ENCODE peak calls at places on chromosomes 13 and 19, in eight cellular contexts. G is ovary, Z is Peyer's patch, Y is colonic mucosa, M is suprapubic skin, E is AG04450, O is pancreas, P is brain microvascular endothelial cell. F is an unnamed sample.

GRCh38 chr13:93775507-93776108 is 549.0 kb downstream of the GPC6 start:
- DNase-seq in G (no peak), Z (no peak), Y (no peak), M (no peak), E (peak), O (no peak), P (peak), F (no peak)

GRCh38 chr19:18006895-18007604 is 920 bp upstream of the ARRDC2 start:
- DNase-seq in G (peak), Z (peak), Y (peak), M (no peak), E (no peak), O (peak), P (peak), F (peak)

GRCh38 chr13:97211986-97212385 is 10.1 kb upstream of the MBNL2 start:
- DNase-seq in G (no peak), Z (no peak), Y (no peak), M (no peak), E (no peak), O (no peak), P (no peak), F (no peak)

GRCh38 chr13:65844266-65844841 is 1385.8 kb downstream of the PCDH9 start:
- DNase-seq in G (no peak), Z (no peak), Y (no peak), M (no peak), E (no peak), O (no peak), P (no peak), F (no peak)

GRCh38 chr13:60398949-60399589 is 2.0 kb downstream of the TDRD3 start:
- DNase-seq in G (no peak), Z (no peak), Y (peak), M (no peak), E (no peak), O (no peak), P (no peak), F (no peak)

GRCh38 chr13:24232474-24232873 is 72.0 kb downstream of the SPATA13 start:
- DNase-seq in G (no peak), Z (no peak), Y (no peak), M (no peak), E (no peak), O (peak), P (no peak), F (no peak)

GRCh38 chr13:32067149-32067961 is 35.8 kb downstream of the FRY start:
- DNase-seq in G (no peak), Z (no peak), Y (no peak), M (no peak), E (no peak), O (no peak), P (no peak), F (no peak)

GRCh38 chr19:19105365-19106060 is 32.8 kb downstream of the TMEM161A start:
- DNase-seq in G (peak), Z (peak), Y (peak), M (no peak), E (no peak), O (no peak), P (peak), F (peak)

GRCh38 chr19:4691383-4691782 is 21.2 kb upstream of the MYDGF start:
- DNase-seq in G (no peak), Z (no peak), Y (no peak), M (no peak), E (no peak), O (no peak), P (no peak), F (no peak)

GRCh38 chr13:109700176-109700575 is 86.2 kb downstream of the IRS2 start:
- DNase-seq in G (peak), Z (no peak), Y (peak), M (no peak), E (no peak), O (no peak), P (peak), F (peak)

GRCh38 chr13:40408602-40409001 is 257.8 kb downstream of the FOXO1 start:
- DNase-seq in G (no peak), Z (no peak), Y (no peak), M (no peak), E (no peak), O (no peak), P (peak), F (peak)

GRCh38 chr19:46631481-46631880 is 4.5 kb downstream of the GNG8 start:
- DNase-seq in G (no peak), Z (no peak), Y (no peak), M (no peak), E (no peak), O (no peak), P (no peak), F (no peak)

GRCh38 chr13:45370922-45371406 is 30.0 kb upstream of the TPT1 start:
- DNase-seq in G (peak), Z (peak), Y (peak), M (no peak), E (peak), O (peak), P (peak), F (peak)

GRCh38 chr19:1811942-1812425 is at the start of gene ATP8B3:
- DNase-seq in G (no peak), Z (peak), Y (no peak), M (no peak), E (no peak), O (peak), P (no peak), F (peak)

GRCh38 chr19:3556978-3557460 is 367 bp downstream of the MFSD12 start:
- DNase-seq in G (peak), Z (peak), Y (peak), M (no peak), E (no peak), O (peak), P (no peak), F (peak)

GRCh38 chr13:101576452-101576851 is 124.0 kb downstream of the ITGBL1 start:
- DNase-seq in G (no peak), Z (no peak), Y (no peak), M (no peak), E (peak), O (no peak), P (peak), F (no peak)

GRCh38 chr19:17943284-17944221 is 10.7 kb downstream of the CCDC124 start:
- DNase-seq in G (peak), Z (no peak), Y (no peak), M (no peak), E (no peak), O (no peak), P (no peak), F (no peak)

GRCh38 chr19:16824658-16825311 is 4.4 kb upstream of the SIN3B start:
- DNase-seq in G (no peak), Z (no peak), Y (no peak), M (no peak), E (no peak), O (no peak), P (peak), F (no peak)

GRCh38 chr19:55018216-55018615 is 19.8 kb downstream of the GP6 start:
- DNase-seq in G (no peak), Z (no peak), Y (no peak), M (no peak), E (no peak), O (no peak), P (no peak), F (no peak)

GRCh38 chr13:40969169-40969901 is 49.8 kb downstream of the ELF1 start:
- DNase-seq in G (no peak), Z (no peak), Y (no peak), M (no peak), E (no peak), O (no peak), P (no peak), F (no peak)

GRCh38 chr19:38183227-38183914 is 40.7 kb downstream of the DPF1 start:
- DNase-seq in G (peak), Z (no peak), Y (no peak), M (no peak), E (no peak), O (no peak), P (peak), F (no peak)

GRCh38 chr19:4172861-4173473 is 9.4 kb downstream of the SIRT6 start:
- DNase-seq in G (peak), Z (peak), Y (peak), M (no peak), E (no peak), O (peak), P (peak), F (peak)

GRCh38 chr13:80341098-80341701 is at the start of gene SPRY2:
- DNase-seq in G (peak), Z (peak), Y (peak), M (peak), E (peak), O (peak), P (peak), F (peak)

GRCh38 chr13:109036091-109036490 is 406.7 kb downstream of the MYO16 start:
- DNase-seq in G (no peak), Z (no peak), Y (no peak), M (no peak), E (no peak), O (no peak), P (no peak), F (no peak)

GRCh38 chr19:41893899-41894298 is 10.9 kb downstream of the ARHGEF1 start:
- DNase-seq in G (no peak), Z (no peak), Y (no peak), M (no peak), E (no peak), O (no peak), P (peak), F (no peak)

GRCh38 chr13:63287926-63288325 is 1872.3 kb upstream of the PCDH20 start:
- DNase-seq in G (no peak), Z (no peak), Y (no peak), M (no peak), E (no peak), O (no peak), P (no peak), F (no peak)

GRCh38 chr13:50911051-50911690 is 1.6 kb downstream of the RNASEH2B start:
- DNase-seq in G (no peak), Z (no peak), Y (no peak), M (no peak), E (no peak), O (no peak), P (no peak), F (peak)

GRCh38 chr13:28958018-28958417 is 137.9 kb downstream of the MTUS2 start:
- DNase-seq in G (no peak), Z (no peak), Y (no peak), M (no peak), E (no peak), O (no peak), P (no peak), F (no peak)

GRCh38 chr13:94351292-94352000 is 128.0 kb downstream of the DCT start:
- DNase-seq in G (no peak), Z (no peak), Y (no peak), M (no peak), E (peak), O (no peak), P (peak), F (no peak)

GRCh38 chr19:35039881-35040456 is 1.6 kb upstream of the HPN start:
- DNase-seq in G (peak), Z (no peak), Y (no peak), M (no peak), E (no peak), O (no peak), P (no peak), F (no peak)

GRCh38 chr13:111947026-111947810 is 119.7 kb upstream of the SOX1 start:
- DNase-seq in G (peak), Z (no peak), Y (no peak), M (peak), E (no peak), O (no peak), P (no peak), F (peak)

GRCh38 chr19:44570984-44571684 is 41.7 kb upstream of the CEACAM20 start:
- DNase-seq in G (no peak), Z (peak), Y (peak), M (no peak), E (peak), O (no peak), P (peak), F (peak)

GRCh38 chr13:98576215-98576945 is 527 bp downstream of the STK24 start:
- DNase-seq in G (peak), Z (peak), Y (peak), M (peak), E (no peak), O (peak), P (no peak), F (peak)

GRCh38 chr13:39945226-39945625 is 289.8 kb downstream of the COG6 start:
- DNase-seq in G (no peak), Z (no peak), Y (no peak), M (no peak), E (no peak), O (peak), P (no peak), F (no peak)

GRCh38 chr13:60370343-60370742 is 26.7 kb upstream of the TDRD3 start:
- DNase-seq in G (no peak), Z (no peak), Y (no peak), M (no peak), E (no peak), O (no peak), P (no peak), F (no peak)

GRCh38 chr19:20038358-20039202 is 725 bp downstream of the ZNF682 start:
- DNase-seq in G (no peak), Z (no peak), Y (no peak), M (no peak), E (no peak), O (no peak), P (no peak), F (no peak)

DNA sequence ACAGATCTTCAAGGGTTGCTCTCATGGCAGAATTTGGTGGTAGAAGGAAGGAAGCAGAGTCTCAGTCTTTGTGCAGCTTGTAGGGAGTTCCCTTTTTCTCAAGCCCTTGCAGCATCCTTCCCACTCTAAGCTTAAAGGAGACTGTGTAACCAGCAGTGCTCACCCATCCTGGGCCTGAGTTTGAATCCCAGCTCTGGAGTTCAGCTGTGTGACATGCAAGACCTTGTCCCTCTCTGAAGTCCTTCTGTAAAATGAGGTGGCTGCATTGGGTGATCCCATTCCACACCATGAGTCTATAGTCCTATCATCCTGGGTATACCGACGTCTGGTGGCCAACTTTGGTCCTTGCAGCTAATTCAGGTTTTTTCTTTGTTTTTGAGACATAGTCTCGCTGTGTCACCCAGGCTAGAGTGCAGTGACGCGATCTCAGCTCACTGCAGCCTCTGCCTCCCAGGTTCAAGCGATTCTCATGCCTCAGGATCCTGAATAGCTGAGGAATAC is 9.8 kb downstream of the SIGLEC10 start:
- DNase-seq in G (no peak), Z (peak), Y (no peak), M (no peak), E (no peak), O (no peak), P (peak), F (peak)
- H3K27ac ChIP-seq in G (no peak), Z (no peak), Y (no peak), M (no peak), E (no peak), O (no peak), P (no peak), F (no peak)

GRCh38 chr13:58994778-58995177 is 1169.0 kb downstream of the DIAPH3 start:
- DNase-seq in G (no peak), Z (no peak), Y (no peak), M (no peak), E (no peak), O (no peak), P (no peak), F (no peak)
- TF ChIP-seq CTCF in G (no peak), Z (no peak), Y (no peak), M (no peak), E (no peak), O (no peak), P (peak), F (no peak)

GRCh38 chr13:19074519-19074918 is 107.1 kb downstream of the TUBA3C start:
- DNase-seq in G (no peak), Z (no peak), Y (no peak), M (no peak), E (no peak), O (no peak), P (no peak), F (no peak)

GRCh38 chr13:19072543-19072942 is 109.1 kb downstream of the TUBA3C start:
- DNase-seq in G (no peak), Z (no peak), Y (no peak), M (no peak), E (no peak), O (no peak), P (no peak), F (no peak)

GRCh38 chr13:19070398-19070735 is 111.3 kb downstream of the TUBA3C start:
- DNase-seq in G (no peak), Z (no peak), Y (no peak), M (no peak), E (no peak), O (no peak), P (no peak), F (no peak)

GRCh38 chr13:19069684-19070397 is 111.8 kb downstream of the TUBA3C start:
- DNase-seq in G (no peak), Z (no peak), Y (no peak), M (no peak), E (no peak), O (no peak), P (no peak), F (no peak)

DNA sequence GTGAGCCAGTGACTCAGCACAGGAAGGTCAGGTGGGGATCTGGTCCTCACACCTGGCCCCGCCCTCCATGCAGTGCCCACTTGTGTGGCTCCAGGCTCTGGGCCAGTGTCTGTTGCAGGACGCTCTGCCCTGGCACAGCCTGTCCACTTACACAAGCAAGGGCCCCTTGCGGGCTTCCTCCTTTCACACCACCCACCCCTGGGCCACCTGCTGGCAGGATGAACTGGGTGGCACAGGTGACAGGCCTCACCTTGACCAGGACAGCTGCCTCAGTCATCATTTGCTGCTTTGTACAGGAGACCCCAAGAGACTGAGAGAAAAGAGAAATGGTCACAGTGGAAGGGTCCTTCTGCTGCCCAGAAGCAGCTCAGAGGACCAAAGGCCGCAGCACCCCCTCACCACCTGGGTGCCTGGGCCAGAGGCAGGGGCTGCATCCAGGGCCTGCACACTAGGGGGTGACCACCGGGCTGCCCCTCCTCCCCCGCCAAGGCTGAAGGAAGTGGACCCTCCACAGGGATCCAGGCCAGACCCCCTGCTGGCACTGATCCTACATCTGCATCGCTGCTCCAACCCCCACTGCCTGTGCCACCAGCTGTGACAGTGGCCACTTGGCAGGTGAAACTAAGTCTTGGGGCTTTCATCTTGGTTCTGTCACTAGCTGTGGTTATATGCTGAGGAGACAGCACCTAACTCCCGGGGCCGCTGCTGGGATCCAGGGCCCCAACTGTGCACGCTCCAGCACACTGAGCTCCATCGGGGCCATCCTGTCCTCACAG is 110.3 kb downstream of the TUBA3C start:
- DNase-seq in G (peak), Z (no peak), Y (no peak), M (no peak), E (no peak), O (no peak), P (no peak), F (no peak)
- H3K27ac ChIP-seq in G (no peak), Z (no peak), Y (no peak), M (no peak), E (no peak), O (no peak), P (no peak), F (no peak)

GRCh38 chr19:32864318-32865007 is 5.1 kb downstream of the SLC7A9 start:
- DNase-seq in G (no peak), Z (no peak), Y (no peak), M (no peak), E (no peak), O (no peak), P (no peak), F (no peak)
- TF ChIP-seq CTCF in G (no peak), Z (no peak), Y (no peak), M (no peak), E (no peak), O (no peak), P (no peak), F (no peak)

DNA sequence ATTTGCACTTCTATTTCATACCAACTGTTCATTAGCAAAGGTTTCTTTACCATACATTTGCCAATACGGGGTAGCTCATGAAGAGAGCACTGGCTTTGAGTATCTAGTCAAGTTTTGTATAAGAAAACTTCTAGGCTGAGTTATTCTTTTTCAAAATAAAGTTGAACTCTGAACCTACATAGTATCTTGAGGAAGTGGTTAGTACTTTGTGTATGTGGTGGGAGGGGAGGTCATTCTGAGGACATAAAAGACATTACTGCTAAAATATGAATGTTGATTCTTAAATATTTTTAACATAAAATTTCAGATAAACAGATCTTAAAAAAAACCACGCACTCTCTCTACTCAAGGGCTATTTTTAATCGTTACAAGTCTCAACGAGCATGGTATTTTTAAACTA is 117.8 kb upstream of the POSTN start:
- DNase-seq in G (no peak), Z (no peak), Y (no peak), M (no peak), E (no peak), O (no peak), P (peak), F (no peak)
- H3K27ac ChIP-seq in G (no peak), Z (no peak), Y (no peak), M (no peak), E (no peak), O (no peak), P (peak), F (no peak)

GRCh38 chr19:56189785-56190184 is 7.8 kb downstream of the ZSCAN5B start:
- DNase-seq in G (no peak), Z (no peak), Y (no peak), M (no peak), E (no peak), O (no peak), P (no peak), F (no peak)
- TF ChIP-seq CTCF in G (no peak), Z (no peak), Y (no peak), M (no peak), E (no peak), O (no peak), P (no peak), F (no peak)

GRCh38 chr19:49573451-49573850 is 6.9 kb downstream of the NOSIP start:
- DNase-seq in G (no peak), Z (no peak), Y (no peak), M (no peak), E (no peak), O (no peak), P (no peak), F (no peak)
- H3K27ac ChIP-seq in G (no peak), Z (no peak), Y (no peak), M (no peak), E (no peak), O (no peak), P (no peak), F (peak)

F was measured in RWPE1.